ENCODE peak calls at places on chromosomes 13 and 19, in five cellular contexts. F, Q, D, E and O are unnamed samples.

GRCh38 chr13:113608967-113609533 is 24.5 kb downstream of the TFDP1 start:
- DNase-seq in F (no peak), Q (no peak), D (no peak), E (no peak), O (no peak)

GRCh38 chr19:8305798-8306197 is 2.4 kb downstream of the CD320 start:
- DNase-seq in F (no peak), Q (no peak), D (no peak), E (peak), O (peak)

GRCh38 chr13:65855276-65855675 is 1374.9 kb downstream of the PCDH9 start:
- DNase-seq in F (no peak), Q (no peak), D (no peak), E (no peak), O (no peak)

GRCh38 chr19:16328824-16329482 is 4.3 kb downstream of the KLF2 start:
- DNase-seq in F (no peak), Q (no peak), D (peak), E (no peak), O (peak)

GRCh38 chr19:55265723-55266386 is 7.0 kb upstream of the PPP6R1 start:
- DNase-seq in F (no peak), Q (no peak), D (no peak), E (no peak), O (peak)

GRCh38 chr13:105069106-105069505 is 1466.4 kb downstream of the EFNB2 start:
- DNase-seq in F (no peak), Q (no peak), D (no peak), E (no peak), O (no peak)

GRCh38 chr13:49840266-49840665 is 47.8 kb upstream of the KPNA3 start:
- DNase-seq in F (no peak), Q (no peak), D (no peak), E (no peak), O (no peak)

GRCh38 chr19:45820413-45821102 is 5.5 kb upstream of the RSPH6A start:
- DNase-seq in F (no peak), Q (no peak), D (peak), E (no peak), O (no peak)

GRCh38 chr19:53879145-53880037 is 2.6 kb upstream of the PRKCG start:
- DNase-seq in F (peak), Q (peak), D (peak), E (peak), O (peak)

GRCh38 chr19:33865306-33865705 is 68.6 kb downstream of the KCTD15 start:
- DNase-seq in F (no peak), Q (no peak), D (no peak), E (no peak), O (no peak)

GRCh38 chr19:33344210-33344609 is 29.3 kb upstream of the CEBPG start:
- DNase-seq in F (no peak), Q (no peak), D (no peak), E (no peak), O (no peak)

GRCh38 chr19:3132971-3133792 is 2.7 kb upstream of the GNA15 start:
- DNase-seq in F (no peak), Q (no peak), D (no peak), E (peak), O (peak)
- TF ChIP-seq POLR2AphosphoS5 in F (peak), Q (no peak), D (no peak), E (no peak), O (no peak)

DNA sequence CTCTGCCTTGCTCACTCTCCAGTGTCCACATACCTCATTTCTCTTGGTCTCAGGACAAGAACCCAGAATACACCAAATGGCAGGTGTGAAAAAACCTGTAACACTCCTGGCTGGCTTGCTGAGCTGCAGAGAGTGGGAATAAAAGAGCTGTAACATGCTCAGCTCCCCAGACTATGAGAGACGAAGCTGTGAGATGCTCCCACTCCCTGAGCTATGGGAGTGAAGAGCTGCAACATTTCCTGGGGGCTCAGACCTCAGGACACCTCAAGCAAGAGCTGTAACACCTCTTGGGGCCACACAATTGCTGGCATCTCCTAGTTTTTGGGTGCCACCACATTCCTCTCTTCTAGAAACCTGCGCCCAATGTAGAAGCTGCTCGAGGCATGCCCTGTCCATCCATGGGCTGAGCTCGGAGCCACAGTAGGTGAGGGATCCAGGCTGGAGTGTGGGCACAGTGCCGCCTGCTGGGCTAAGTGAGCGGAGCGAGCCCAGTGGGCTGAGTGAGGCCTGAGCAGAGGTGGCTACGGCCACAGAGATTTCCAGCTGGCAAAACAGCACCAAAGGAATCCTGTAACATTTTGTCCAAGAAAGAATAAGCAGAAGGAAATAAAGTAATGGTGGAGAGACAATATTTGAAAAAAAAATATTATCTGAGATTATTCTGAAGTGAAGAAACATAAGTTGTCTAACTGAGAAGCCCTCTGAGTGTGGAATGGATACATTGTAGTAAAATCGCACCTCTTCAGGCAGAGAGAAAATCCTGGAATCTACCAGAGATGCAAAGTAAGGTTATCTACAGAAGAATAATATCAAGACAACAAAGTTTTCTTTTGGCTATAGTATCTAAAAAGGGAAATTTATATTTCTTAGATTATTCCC is 186.2 kb upstream of the PCDH9 start:
- DNase-seq in F (peak), Q (peak), D (no peak), E (no peak), O (no peak)
- TF ChIP-seq POLR2AphosphoS5 in F (no peak), Q (no peak), D (no peak), E (no peak), O (no peak)

GRCh38 chr19:30911491-30911890 is 437.7 kb downstream of the TSHZ3 start:
- DNase-seq in F (no peak), Q (no peak), D (no peak), E (no peak), O (no peak)
- TF ChIP-seq POLR2AphosphoS5 in F (no peak), Q (no peak), D (no peak), E (no peak), O (no peak)

GRCh38 chr19:41376241-41376997 is at the start of gene TMEM91:
- DNase-seq in F (peak), Q (peak), D (peak), E (peak), O (no peak)
- TF ChIP-seq POLR2AphosphoS5 in F (no peak), Q (no peak), D (no peak), E (no peak), O (no peak)